ENCODE peak calls at places on chromosomes 7 and 10, in ten cellular contexts. One of them, this sample, is unnamed.

GRCh38 chr7:152419473-152420429 is 16.1 kb downstream of the KMT2C start:
- DNase-seq in SK-N-MC: no peak
- DNase-seq in H1: no peak
- DNase-seq in transverse colon: no peak
- DNase-seq in HCT116: no peak
- DNase-seq in K562: no peak
- DNase-seq in vagina: no peak
- DNase-seq in endothelial cell of umbilical vein: no peak
- DNase-seq in esophagus muscularis mucosa: no peak
- DNase-seq in HepG2: no peak
- DNase-seq in this sample: no peak

GRCh38 chr7:64574481-64575159 is 11.7 kb upstream of the ZNF680 start:
- DNase-seq in SK-N-MC: no peak
- DNase-seq in H1: peak; percentile 50
- DNase-seq in transverse colon: no peak
- DNase-seq in HCT116: no peak
- DNase-seq in K562: no peak
- DNase-seq in vagina: no peak
- DNase-seq in endothelial cell of umbilical vein: peak; percentile 8
- DNase-seq in esophagus muscularis mucosa: no peak
- DNase-seq in HepG2: no peak
- DNase-seq in this sample: no peak

GRCh38 chr10:46550076-46550790 is 6.2 kb downstream of the GPRIN2 start:
- DNase-seq in SK-N-MC: no peak
- DNase-seq in H1: peak; percentile 47
- DNase-seq in transverse colon: peak; percentile 7
- DNase-seq in HCT116: no peak
- DNase-seq in K562: no peak
- DNase-seq in vagina: peak; percentile 97
- DNase-seq in endothelial cell of umbilical vein: no peak
- DNase-seq in esophagus muscularis mucosa: no peak
- DNase-seq in HepG2: no peak
- DNase-seq in this sample: peak; percentile 23

GRCh38 chr10:86732771-86733170 is 23.6 kb upstream of the BMPR1A start:
- DNase-seq in SK-N-MC: no peak
- DNase-seq in H1: no peak
- DNase-seq in transverse colon: no peak
- DNase-seq in HCT116: no peak
- DNase-seq in K562: no peak
- DNase-seq in vagina: no peak
- DNase-seq in endothelial cell of umbilical vein: no peak
- DNase-seq in esophagus muscularis mucosa: no peak
- DNase-seq in HepG2: no peak
- DNase-seq in this sample: no peak

GRCh38 chr7:104126411-104126841 is 81.4 kb downstream of the ORC5 start:
- DNase-seq in SK-N-MC: no peak
- DNase-seq in H1: no peak
- DNase-seq in transverse colon: no peak
- DNase-seq in HCT116: no peak
- DNase-seq in K562: no peak
- DNase-seq in vagina: no peak
- DNase-seq in endothelial cell of umbilical vein: peak; percentile 74
- DNase-seq in esophagus muscularis mucosa: no peak
- DNase-seq in HepG2: no peak
- DNase-seq in this sample: no peak

GRCh38 chr7:108280136-108280535 is 150.0 kb upstream of the LAMB4 start:
- DNase-seq in SK-N-MC: no peak
- DNase-seq in H1: no peak
- DNase-seq in transverse colon: no peak
- DNase-seq in HCT116: no peak
- DNase-seq in K562: no peak
- DNase-seq in vagina: no peak
- DNase-seq in endothelial cell of umbilical vein: peak; percentile 64
- DNase-seq in esophagus muscularis mucosa: no peak
- DNase-seq in HepG2: no peak
- DNase-seq in this sample: no peak

GRCh38 chr10:5476918-5477525 is 22.3 kb downstream of the CALML5 start:
- DNase-seq in SK-N-MC: no peak
- DNase-seq in H1: no peak
- DNase-seq in transverse colon: no peak
- DNase-seq in HCT116: no peak
- DNase-seq in K562: peak; percentile 54
- DNase-seq in vagina: no peak
- DNase-seq in endothelial cell of umbilical vein: no peak
- DNase-seq in esophagus muscularis mucosa: no peak
- DNase-seq in HepG2: no peak
- DNase-seq in this sample: no peak

GRCh38 chr7:132055331-132056120 is 499.1 kb upstream of the PODXL start:
- DNase-seq in SK-N-MC: no peak
- DNase-seq in H1: peak; percentile 14
- DNase-seq in transverse colon: no peak
- DNase-seq in HCT116: no peak
- DNase-seq in K562: no peak
- DNase-seq in vagina: no peak
- DNase-seq in endothelial cell of umbilical vein: no peak
- DNase-seq in esophagus muscularis mucosa: no peak
- DNase-seq in HepG2: no peak
- DNase-seq in this sample: no peak

GRCh38 chr7:6164491-6164890 is 107.9 kb downstream of the CYTH3 start:
- DNase-seq in SK-N-MC: no peak
- DNase-seq in H1: peak; percentile 73
- DNase-seq in transverse colon: no peak
- DNase-seq in HCT116: no peak
- DNase-seq in K562: peak; percentile 14
- DNase-seq in vagina: no peak
- DNase-seq in endothelial cell of umbilical vein: no peak
- DNase-seq in esophagus muscularis mucosa: no peak
- DNase-seq in HepG2: no peak
- DNase-seq in this sample: peak; percentile 80

GRCh38 chr7:159142204-159142603 is 2.5 kb downstream of the VIPR2 start:
- DNase-seq in SK-N-MC: no peak
- DNase-seq in H1: no peak
- DNase-seq in transverse colon: no peak
- DNase-seq in HCT116: no peak
- DNase-seq in K562: no peak
- DNase-seq in vagina: no peak
- DNase-seq in endothelial cell of umbilical vein: no peak
- DNase-seq in esophagus muscularis mucosa: no peak
- DNase-seq in HepG2: no peak
- DNase-seq in this sample: no peak

GRCh38 chr7:67659066-67659465 is 662.4 kb downstream of the TYW1 start:
- DNase-seq in SK-N-MC: no peak
- DNase-seq in H1: no peak
- DNase-seq in transverse colon: no peak
- DNase-seq in HCT116: no peak
- DNase-seq in K562: no peak
- DNase-seq in vagina: no peak
- DNase-seq in endothelial cell of umbilical vein: no peak
- DNase-seq in esophagus muscularis mucosa: no peak
- DNase-seq in HepG2: no peak
- DNase-seq in this sample: no peak

GRCh38 chr10:55410415-55410885 is 609.4 kb upstream of the PCDH15 start:
- DNase-seq in SK-N-MC: no peak
- DNase-seq in H1: peak; percentile 43
- DNase-seq in transverse colon: peak; percentile 10
- DNase-seq in HCT116: no peak
- DNase-seq in K562: no peak
- DNase-seq in vagina: no peak
- DNase-seq in endothelial cell of umbilical vein: peak; percentile 91
- DNase-seq in esophagus muscularis mucosa: no peak
- DNase-seq in HepG2: no peak
- DNase-seq in this sample: peak; percentile 22
- TF ChIP-seq POLR2AphosphoS5 in SK-N-MC: no peak
- TF ChIP-seq POLR2AphosphoS5 in H1: no peak
- TF ChIP-seq POLR2AphosphoS5 in transverse colon: no peak
- TF ChIP-seq POLR2AphosphoS5 in HCT116: no peak
- TF ChIP-seq POLR2AphosphoS5 in K562: no peak
- TF ChIP-seq POLR2AphosphoS5 in vagina: peak; percentile 42
- TF ChIP-seq POLR2AphosphoS5 in endothelial cell of umbilical vein: no peak
- TF ChIP-seq POLR2AphosphoS5 in esophagus muscularis mucosa: no peak
- TF ChIP-seq POLR2AphosphoS5 in HepG2: no peak
- TF ChIP-seq POLR2AphosphoS5 in this sample: no peak

GRCh38 chr7:81688622-81689411 is 81.0 kb downstream of the HGF start:
- DNase-seq in SK-N-MC: no peak
- DNase-seq in H1: no peak
- DNase-seq in transverse colon: no peak
- DNase-seq in HCT116: no peak
- DNase-seq in K562: no peak
- DNase-seq in vagina: no peak
- DNase-seq in endothelial cell of umbilical vein: no peak
- DNase-seq in esophagus muscularis mucosa: no peak
- DNase-seq in HepG2: no peak
- DNase-seq in this sample: no peak

GRCh38 chr7:81682873-81683272 is 87.0 kb downstream of the HGF start:
- DNase-seq in SK-N-MC: no peak
- DNase-seq in H1: no peak
- DNase-seq in transverse colon: no peak
- DNase-seq in HCT116: no peak
- DNase-seq in K562: no peak
- DNase-seq in vagina: no peak
- DNase-seq in endothelial cell of umbilical vein: no peak
- DNase-seq in esophagus muscularis mucosa: no peak
- DNase-seq in HepG2: no peak
- DNase-seq in this sample: no peak

GRCh38 chr7:81684513-81685262 is 85.2 kb downstream of the HGF start:
- DNase-seq in SK-N-MC: peak; percentile 77
- DNase-seq in H1: no peak
- DNase-seq in transverse colon: peak; percentile 79
- DNase-seq in HCT116: peak; percentile 95
- DNase-seq in K562: no peak
- DNase-seq in vagina: no peak
- DNase-seq in endothelial cell of umbilical vein: peak; percentile 96
- DNase-seq in esophagus muscularis mucosa: peak; percentile 96
- DNase-seq in HepG2: peak; percentile 53
- DNase-seq in this sample: peak; percentile 84

GRCh38 chr7:81687062-81687461 is 82.8 kb downstream of the HGF start:
- DNase-seq in SK-N-MC: no peak
- DNase-seq in H1: no peak
- DNase-seq in transverse colon: no peak
- DNase-seq in HCT116: no peak
- DNase-seq in K562: no peak
- DNase-seq in vagina: no peak
- DNase-seq in endothelial cell of umbilical vein: no peak
- DNase-seq in esophagus muscularis mucosa: no peak
- DNase-seq in HepG2: no peak
- DNase-seq in this sample: no peak

GRCh38 chr7:81685263-81685868 is 84.5 kb downstream of the HGF start:
- DNase-seq in SK-N-MC: no peak
- DNase-seq in H1: no peak
- DNase-seq in transverse colon: no peak
- DNase-seq in HCT116: no peak
- DNase-seq in K562: no peak
- DNase-seq in vagina: no peak
- DNase-seq in endothelial cell of umbilical vein: no peak
- DNase-seq in esophagus muscularis mucosa: no peak
- DNase-seq in HepG2: no peak
- DNase-seq in this sample: no peak
- H3K27ac ChIP-seq in SK-N-MC: peak overlapping the region; percentile 20
- H3K27ac ChIP-seq in H1: no peak overlapping the region
- H3K27ac ChIP-seq in transverse colon: peak overlapping the region; percentile 63
- H3K27ac ChIP-seq in HCT116: no peak overlapping the region
- H3K27ac ChIP-seq in K562: no peak overlapping the region
- H3K27ac ChIP-seq in vagina: peak overlapping the region; percentile 42
- H3K27ac ChIP-seq in endothelial cell of umbilical vein: no peak overlapping the region
- H3K27ac ChIP-seq in esophagus muscularis mucosa: peak overlapping the region; percentile 62
- H3K27ac ChIP-seq in HepG2: no peak overlapping the region
- H3K27ac ChIP-seq in this sample: no peak overlapping the region

DNA sequence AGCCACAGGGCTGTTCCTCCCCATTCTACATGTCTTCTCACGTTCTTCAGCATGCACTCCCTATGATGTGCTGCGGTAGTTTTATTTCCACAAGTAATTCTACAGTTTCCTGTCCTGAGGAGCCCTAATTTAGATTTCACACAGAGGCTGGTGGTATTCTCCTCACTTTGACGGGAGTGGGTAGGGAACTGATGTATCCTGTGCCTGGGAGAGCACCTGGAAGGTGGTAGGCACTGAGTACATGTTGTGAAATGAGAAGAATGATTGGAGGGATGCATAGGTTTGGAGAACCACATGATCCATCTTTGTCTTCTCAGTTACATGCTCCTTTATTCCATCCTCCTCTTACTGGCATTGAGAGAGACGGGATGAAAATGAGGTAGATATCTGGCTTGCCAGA is 118.2 kb upstream of the CCDC6 start:
- DNase-seq in SK-N-MC: no peak
- DNase-seq in H1: no peak
- DNase-seq in transverse colon: no peak
- DNase-seq in HCT116: no peak
- DNase-seq in K562: no peak
- DNase-seq in vagina: no peak
- DNase-seq in endothelial cell of umbilical vein: no peak
- DNase-seq in esophagus muscularis mucosa: no peak
- DNase-seq in HepG2: no peak
- DNase-seq in this sample: no peak
- TF ChIP-seq POLR2AphosphoS5 in SK-N-MC: no peak
- TF ChIP-seq POLR2AphosphoS5 in H1: no peak
- TF ChIP-seq POLR2AphosphoS5 in transverse colon: no peak
- TF ChIP-seq POLR2AphosphoS5 in HCT116: no peak
- TF ChIP-seq POLR2AphosphoS5 in K562: no peak
- TF ChIP-seq POLR2AphosphoS5 in vagina: no peak
- TF ChIP-seq POLR2AphosphoS5 in endothelial cell of umbilical vein: no peak
- TF ChIP-seq POLR2AphosphoS5 in esophagus muscularis mucosa: no peak
- TF ChIP-seq POLR2AphosphoS5 in HepG2: no peak
- TF ChIP-seq POLR2AphosphoS5 in this sample: no peak

DNA sequence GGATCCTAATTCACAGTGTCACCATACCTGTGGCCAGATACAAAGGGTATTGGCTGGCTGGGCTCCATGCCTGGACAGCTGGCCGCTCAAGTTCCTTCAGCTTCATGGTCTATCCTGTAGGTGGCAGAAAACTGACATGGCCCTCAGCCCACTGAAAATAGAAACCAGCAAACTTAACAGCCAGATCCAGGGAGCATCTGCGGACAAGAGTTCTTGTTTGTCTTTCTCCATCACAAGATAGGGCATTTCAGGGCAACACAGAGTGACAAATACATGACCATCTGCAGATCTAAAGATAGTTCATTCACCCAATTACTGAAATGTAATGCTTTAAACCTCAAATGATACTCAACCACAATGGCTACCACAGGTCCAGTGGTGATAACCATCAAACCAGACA is 2.8 kb downstream of the SEC31B start:
- DNase-seq in SK-N-MC: no peak
- DNase-seq in H1: no peak
- DNase-seq in transverse colon: no peak
- DNase-seq in HCT116: no peak
- DNase-seq in K562: peak; percentile 34
- DNase-seq in vagina: no peak
- DNase-seq in endothelial cell of umbilical vein: no peak
- DNase-seq in esophagus muscularis mucosa: no peak
- DNase-seq in HepG2: peak; percentile 24
- DNase-seq in this sample: no peak
- H3K27ac ChIP-seq in SK-N-MC: no peak overlapping the region
- H3K27ac ChIP-seq in H1: no peak overlapping the region
- H3K27ac ChIP-seq in transverse colon: no peak overlapping the region
- H3K27ac ChIP-seq in HCT116: no peak overlapping the region
- H3K27ac ChIP-seq in K562: no peak overlapping the region
- H3K27ac ChIP-seq in vagina: no peak overlapping the region
- H3K27ac ChIP-seq in endothelial cell of umbilical vein: no peak overlapping the region
- H3K27ac ChIP-seq in esophagus muscularis mucosa: no peak overlapping the region
- H3K27ac ChIP-seq in HepG2: no peak overlapping the region
- H3K27ac ChIP-seq in this sample: no peak overlapping the region

GRCh38 chr7:111174476-111174875 is 83.5 kb downstream of the LRRN3 start:
- DNase-seq in SK-N-MC: no peak
- DNase-seq in H1: no peak
- DNase-seq in transverse colon: no peak
- DNase-seq in HCT116: no peak
- DNase-seq in K562: no peak
- DNase-seq in vagina: no peak
- DNase-seq in endothelial cell of umbilical vein: no peak
- DNase-seq in esophagus muscularis mucosa: no peak
- DNase-seq in HepG2: no peak
- DNase-seq in this sample: no peak
- TF ChIP-seq POLR2AphosphoS5 in SK-N-MC: no peak
- TF ChIP-seq POLR2AphosphoS5 in H1: no peak
- TF ChIP-seq POLR2AphosphoS5 in transverse colon: no peak
- TF ChIP-seq POLR2AphosphoS5 in HCT116: no peak
- TF ChIP-seq POLR2AphosphoS5 in K562: no peak
- TF ChIP-seq POLR2AphosphoS5 in vagina: no peak
- TF ChIP-seq POLR2AphosphoS5 in endothelial cell of umbilical vein: no peak
- TF ChIP-seq POLR2AphosphoS5 in esophagus muscularis mucosa: no peak
- TF ChIP-seq POLR2AphosphoS5 in HepG2: no peak
- TF ChIP-seq POLR2AphosphoS5 in this sample: no peak